ENCODE peak calls at places on chromosomes 5 and 9, in eight cellular contexts. R, H, E, X, T, S, O and F are unnamed samples.

GRCh38 chr5:150024241-150024984 is 23.9 kb downstream of the HMGXB3 start:
- DNase-seq in X (no peak), R (no peak), H (no peak), S (peak), T (no peak), O (no peak), E (no peak), F (no peak)

GRCh38 chr9:38127271-38127839 is 58.3 kb upstream of the SHB start:
- DNase-seq in R (no peak), S (no peak), X (no peak), H (peak), T (peak), O (no peak), E (no peak), F (no peak)

GRCh38 chr9:33187519-33188218 is 20.5 kb upstream of the B4GALT1 start:
- DNase-seq in E (peak), O (peak), X (no peak), R (no peak), H (peak), S (peak), T (no peak), F (no peak)

GRCh38 chr5:120808135-120808534 is 344.0 kb downstream of the PRR16 start:
- DNase-seq in S (peak), E (peak), O (no peak), R (no peak), T (no peak), H (no peak), X (no peak), F (no peak)

GRCh38 chr5:175195698-175196656 is 248.0 kb downstream of the DRD1 start:
- DNase-seq in X (no peak), S (no peak), R (no peak), T (no peak), H (no peak), E (no peak), O (no peak), F (no peak)

GRCh38 chr9:69391946-69392345 is 66.9 kb downstream of the ENTREP1 start:
- DNase-seq in X (no peak), E (no peak), H (no peak), O (peak), S (peak), T (no peak), R (no peak), F (peak)

GRCh38 chr9:131545786-131546335 is 538 bp downstream of the PRRT1B start:
- DNase-seq in X (no peak), R (no peak), H (no peak), E (no peak), T (peak), S (no peak), O (no peak), F (no peak)

GRCh38 chr5:146401021-146401420 is 46.1 kb upstream of the TCERG1 start:
- DNase-seq in T (no peak), X (no peak), O (no peak), E (no peak), R (no peak), S (no peak), H (no peak), F (no peak)

GRCh38 chr5:68770566-68770965 is 323.2 kb upstream of the SLC30A5 start:
- DNase-seq in E (no peak), H (peak), T (no peak), R (no peak), X (no peak), O (no peak), S (no peak), F (no peak)

GRCh38 chr9:95107001-95107749 is 210.3 kb downstream of the FANCC start:
- DNase-seq in T (no peak), S (peak), E (no peak), X (no peak), H (no peak), O (no peak), R (peak), F (no peak)

GRCh38 chr9:136520053-136520540 is 25.8 kb downstream of the NOTCH1 start:
- DNase-seq in O (no peak), H (no peak), E (no peak), T (peak), S (no peak), X (no peak), R (no peak), F (no peak)

GRCh38 chr9:75001719-75002421 is 26.2 kb downstream of the CARNMT1 start:
- DNase-seq in H (peak), E (peak), R (no peak), X (no peak), T (peak), S (peak), O (peak), F (peak)

GRCh38 chr5:164097747-164098146 is 592.3 kb downstream of the MAT2B start:
- DNase-seq in T (no peak), E (peak), X (no peak), O (no peak), H (no peak), R (no peak), S (peak), F (no peak)

GRCh38 chr5:61048534-61048933 is 103.5 kb downstream of the NDUFAF2 start:
- DNase-seq in X (no peak), T (no peak), O (no peak), S (peak), H (no peak), R (no peak), E (peak), F (no peak)

GRCh38 chr5:24735284-24735683 is 90.5 kb upstream of the CDH10 start:
- DNase-seq in H (no peak), E (no peak), T (no peak), O (no peak), R (no peak), X (no peak), S (no peak), F (no peak)

GRCh38 chr9:108300296-108301287 is 555.2 kb downstream of the ACTL7B start:
- DNase-seq in O (peak), H (no peak), T (no peak), X (no peak), E (no peak), S (no peak), R (no peak), F (no peak)

GRCh38 chr9:119216891-119217290 is 152.3 kb downstream of the BRINP1 start:
- DNase-seq in S (no peak), R (peak), E (no peak), X (no peak), H (no peak), T (no peak), O (peak), F (peak)

GRCh38 chr5:30131-30530 is 61.8 kb upstream of the PLEKHG4B start:
- DNase-seq in S (no peak), E (no peak), O (no peak), R (no peak), H (no peak), T (no peak), X (no peak), F (no peak)

GRCh38 chr9:131169567-131169966 is 44.2 kb downstream of the NUP214 start:
- DNase-seq in O (no peak), X (no peak), H (no peak), T (no peak), R (no peak), S (no peak), E (no peak), F (no peak)

GRCh38 chr5:148469446-148470062 is 85.8 kb downstream of the FBXO38 start:
- DNase-seq in R (peak), H (peak), X (no peak), T (peak), O (peak), S (peak), E (peak), F (peak)

GRCh38 chr5:166441-167372 is 24.6 kb upstream of the LRRC14B start:
- DNase-seq in R (no peak), S (no peak), O (no peak), T (peak), E (no peak), X (peak), H (no peak), F (no peak)

GRCh38 chr9:115966660-115967059 is 186.9 kb upstream of the PAPPA start:
- DNase-seq in T (no peak), H (no peak), E (no peak), R (no peak), O (no peak), X (no peak), S (no peak), F (no peak)